ENCODE peak calls at places on chromosomes 3 and 15, in four cellular contexts. One of them, this sample, is unnamed.

GRCh38 chr15:41279535-41280283 is 48.6 kb downstream of the CHP1 start:
- DNase-seq in cardiac muscle cell: no peak
- DNase-seq in thyroid gland: no peak
- DNase-seq in right lobe of liver: no peak
- DNase-seq in this sample: no peak

GRCh38 chr15:67955256-67955655 is 98.9 kb upstream of the PIAS1 start:
- DNase-seq in right lobe of liver: no peak
- DNase-seq in thyroid gland: no peak
- DNase-seq in cardiac muscle cell: no peak
- DNase-seq in this sample: no peak

GRCh38 chr3:132464066-132464465 is 46.8 kb downstream of the DNAJC13 start:
- DNase-seq in right lobe of liver: no peak
- DNase-seq in thyroid gland: no peak
- DNase-seq in cardiac muscle cell: peak; percentile 33
- DNase-seq in this sample: no peak

GRCh38 chr15:97902140-97902780 is 58.2 kb upstream of the ARRDC4 start:
- DNase-seq in right lobe of liver: no peak
- DNase-seq in thyroid gland: peak; percentile 50
- DNase-seq in cardiac muscle cell: peak; percentile 15
- DNase-seq in this sample: no peak

GRCh38 chr3:172002512-172003078 is 36.8 kb upstream of the FNDC3B start:
- DNase-seq in thyroid gland: no peak
- DNase-seq in cardiac muscle cell: no peak
- DNase-seq in right lobe of liver: no peak
- DNase-seq in this sample: no peak

GRCh38 chr3:138916824-138917223 is 30.1 kb downstream of the FOXL2 start:
- DNase-seq in right lobe of liver: no peak
- DNase-seq in thyroid gland: peak; percentile 82
- DNase-seq in cardiac muscle cell: no peak
- DNase-seq in this sample: no peak

GRCh38 chr15:26438718-26439117 is 334.1 kb downstream of the GABRB3 start:
- DNase-seq in thyroid gland: no peak
- DNase-seq in right lobe of liver: no peak
- DNase-seq in cardiac muscle cell: no peak
- DNase-seq in this sample: no peak

GRCh38 chr15:28989239-28989830 is 103.6 kb downstream of the APBA2 start:
- DNase-seq in cardiac muscle cell: no peak
- DNase-seq in thyroid gland: no peak
- DNase-seq in right lobe of liver: no peak
- DNase-seq in this sample: peak; percentile 50

GRCh38 chr15:29670945-29671307 is 151.3 kb downstream of the TJP1 start:
- DNase-seq in cardiac muscle cell: peak; percentile 81
- DNase-seq in right lobe of liver: peak; percentile 80
- DNase-seq in thyroid gland: peak; percentile 44
- DNase-seq in this sample: peak; percentile 25

GRCh38 chr15:69395991-69396390 is 18.2 kb upstream of the KIF23 start:
- DNase-seq in thyroid gland: no peak
- DNase-seq in right lobe of liver: no peak
- DNase-seq in cardiac muscle cell: no peak
- DNase-seq in this sample: no peak

GRCh38 chr3:63911395-63911900 is 735 bp downstream of the SCAANT1 start:
- DNase-seq in thyroid gland: no peak
- DNase-seq in cardiac muscle cell: peak; percentile 4
- DNase-seq in right lobe of liver: no peak
- DNase-seq in this sample: no peak

GRCh38 chr3:30524357-30525040 is 81.9 kb upstream of the TGFBR2 start:
- DNase-seq in right lobe of liver: no peak
- DNase-seq in cardiac muscle cell: no peak
- DNase-seq in thyroid gland: no peak
- DNase-seq in this sample: no peak

GRCh38 chr3:32685604-32686185 is 707 bp downstream of the CNOT10 start:
- DNase-seq in thyroid gland: peak; percentile 3
- DNase-seq in right lobe of liver: no peak
- DNase-seq in cardiac muscle cell: peak; percentile 26
- DNase-seq in this sample: no peak

GRCh38 chr15:58458076-58458475 is 26.3 kb downstream of the LIPC start:
- DNase-seq in cardiac muscle cell: no peak
- DNase-seq in right lobe of liver: no peak
- DNase-seq in thyroid gland: no peak
- DNase-seq in this sample: no peak

GRCh38 chr15:39051931-39052705 is 487.5 kb upstream of the RASGRP1 start:
- DNase-seq in cardiac muscle cell: no peak
- DNase-seq in right lobe of liver: no peak
- DNase-seq in thyroid gland: no peak
- DNase-seq in this sample: no peak

GRCh38 chr3:31188112-31188511 is 293.7 kb upstream of the GADL1 start:
- DNase-seq in cardiac muscle cell: no peak
- DNase-seq in thyroid gland: no peak
- DNase-seq in right lobe of liver: no peak
- DNase-seq in this sample: no peak

GRCh38 chr3:187922704-187923393 is 177.6 kb upstream of the BCL6 start:
- DNase-seq in right lobe of liver: no peak
- DNase-seq in thyroid gland: no peak
- DNase-seq in cardiac muscle cell: peak; percentile 11
- DNase-seq in this sample: no peak

GRCh38 chr15:23497710-23498111 is 50.7 kb upstream of the GOLGA6L2 start:
- DNase-seq in right lobe of liver: no peak
- DNase-seq in cardiac muscle cell: peak; percentile 3
- DNase-seq in thyroid gland: no peak
- DNase-seq in this sample: no peak

GRCh38 chr3:30576946-30577345 is 29.5 kb upstream of the TGFBR2 start:
- DNase-seq in right lobe of liver: no peak
- DNase-seq in thyroid gland: no peak
- DNase-seq in cardiac muscle cell: peak; percentile 17
- DNase-seq in this sample: no peak

GRCh38 chr3:176848431-176849214 is 348.7 kb downstream of the TBL1XR1 start:
- DNase-seq in cardiac muscle cell: no peak
- DNase-seq in thyroid gland: no peak
- DNase-seq in right lobe of liver: no peak
- DNase-seq in this sample: no peak

GRCh38 chr15:57696146-57696545 is 10.4 kb upstream of the POLR2M start:
- DNase-seq in thyroid gland: no peak
- DNase-seq in cardiac muscle cell: no peak
- DNase-seq in right lobe of liver: no peak
- DNase-seq in this sample: no peak

GRCh38 chr15:67839358-67839928 is 402 bp downstream of the RNU6-1 start:
- DNase-seq in cardiac muscle cell: peak; percentile 58
- DNase-seq in right lobe of liver: no peak
- DNase-seq in thyroid gland: no peak
- DNase-seq in this sample: no peak

GRCh38 chr15:99347609-99348008 is 96.3 kb downstream of the LRRC28 start:
- DNase-seq in cardiac muscle cell: peak; percentile 4
- DNase-seq in thyroid gland: no peak
- DNase-seq in right lobe of liver: no peak
- DNase-seq in this sample: no peak

GRCh38 chr15:98737122-98737521 is 88.8 kb downstream of the IGF1R start:
- DNase-seq in thyroid gland: no peak
- DNase-seq in cardiac muscle cell: no peak
- DNase-seq in right lobe of liver: no peak
- DNase-seq in this sample: no peak

GRCh38 chr15:71237456-71238188 is 122.4 kb downstream of the THSD4 start:
- DNase-seq in thyroid gland: no peak
- DNase-seq in right lobe of liver: peak; percentile 65
- DNase-seq in cardiac muscle cell: peak; percentile 97
- DNase-seq in this sample: peak; percentile 35

GRCh38 chr15:85451099-85451700 is 70.8 kb downstream of the AKAP13 start:
- DNase-seq in right lobe of liver: no peak
- DNase-seq in thyroid gland: no peak
- DNase-seq in cardiac muscle cell: no peak
- DNase-seq in this sample: no peak

GRCh38 chr3:188788621-188789081 is 383.1 kb upstream of the TPRG1 start:
- DNase-seq in cardiac muscle cell: peak; percentile 93
- DNase-seq in right lobe of liver: no peak
- DNase-seq in thyroid gland: no peak
- DNase-seq in this sample: no peak

GRCh38 chr3:28322464-28322863 is 26.1 kb upstream of the ZCWPW2 start:
- DNase-seq in right lobe of liver: no peak
- DNase-seq in thyroid gland: no peak
- DNase-seq in cardiac muscle cell: peak; percentile 32
- DNase-seq in this sample: no peak

GRCh38 chr15:24877174-24877573 is 77.6 kb upstream of the SNRPN start:
- DNase-seq in cardiac muscle cell: no peak
- DNase-seq in thyroid gland: no peak
- DNase-seq in right lobe of liver: no peak
- DNase-seq in this sample: no peak

GRCh38 chr3:183489455-183490210 is 61.2 kb upstream of the MCF2L2 start:
- DNase-seq in thyroid gland: no peak
- DNase-seq in cardiac muscle cell: peak; percentile 23
- DNase-seq in right lobe of liver: no peak
- DNase-seq in this sample: no peak

GRCh38 chr3:173411288-173412064 is 13.9 kb downstream of the NLGN1 start:
- DNase-seq in cardiac muscle cell: peak; percentile 64
- DNase-seq in thyroid gland: no peak
- DNase-seq in right lobe of liver: no peak
- DNase-seq in this sample: peak; percentile 46

GRCh38 chr3:141104151-141104741 is 53.1 kb downstream of the SPSB4 start:
- DNase-seq in cardiac muscle cell: no peak
- DNase-seq in thyroid gland: no peak
- DNase-seq in right lobe of liver: no peak
- DNase-seq in this sample: no peak

GRCh38 chr3:54322354-54322753 is 200.0 kb downstream of the CACNA2D3 start:
- DNase-seq in cardiac muscle cell: no peak
- DNase-seq in right lobe of liver: peak; percentile 80
- DNase-seq in thyroid gland: no peak
- DNase-seq in this sample: no peak

GRCh38 chr15:96054606-96055005 is 275.9 kb upstream of the NR2F2 start:
- DNase-seq in thyroid gland: no peak
- DNase-seq in cardiac muscle cell: no peak
- DNase-seq in right lobe of liver: no peak
- DNase-seq in this sample: no peak

GRCh38 chr15:70095387-70096214 is 2.1 kb downstream of the TLE3 start:
- DNase-seq in cardiac muscle cell: peak; percentile 23
- DNase-seq in thyroid gland: peak; percentile 54
- DNase-seq in right lobe of liver: peak; percentile 68
- DNase-seq in this sample: peak; percentile 32

GRCh38 chr15:70281811-70282307 is 184.1 kb upstream of the TLE3 start:
- DNase-seq in cardiac muscle cell: peak; percentile 26
- DNase-seq in right lobe of liver: no peak
- DNase-seq in thyroid gland: no peak
- DNase-seq in this sample: no peak

GRCh38 chr3:183825380-183826161 is at the start of gene MAP6D1:
- DNase-seq in thyroid gland: peak; percentile 40
- DNase-seq in cardiac muscle cell: peak; percentile 43
- DNase-seq in right lobe of liver: no peak
- DNase-seq in this sample: peak; percentile 36

GRCh38 chr15:100733088-100733487 is 130.7 kb downstream of the ASB7 start:
- DNase-seq in right lobe of liver: no peak
- DNase-seq in cardiac muscle cell: peak; percentile 60
- DNase-seq in thyroid gland: no peak
- DNase-seq in this sample: no peak

GRCh38 chr15:77747175-77748077 is 114.7 kb upstream of the LINGO1 start:
- DNase-seq in thyroid gland: no peak
- DNase-seq in right lobe of liver: no peak
- DNase-seq in cardiac muscle cell: no peak
- DNase-seq in this sample: no peak

GRCh38 chr3:52801839-52802238 is 7.2 kb downstream of the ITIH3 start:
- DNase-seq in right lobe of liver: no peak
- DNase-seq in thyroid gland: no peak
- DNase-seq in cardiac muscle cell: peak; percentile 11
- DNase-seq in this sample: no peak

GRCh38 chr3:52798376-52798977 is 3.9 kb downstream of the ITIH3 start:
- DNase-seq in thyroid gland: no peak
- DNase-seq in right lobe of liver: no peak
- DNase-seq in cardiac muscle cell: peak; percentile 32
- DNase-seq in this sample: no peak

GRCh38 chr3:52800079-52800478 is 5.5 kb downstream of the ITIH3 start:
- DNase-seq in thyroid gland: no peak
- DNase-seq in cardiac muscle cell: peak; percentile 63
- DNase-seq in right lobe of liver: no peak
- DNase-seq in this sample: no peak

GRCh38 chr3:52796411-52796810 is 1.8 kb downstream of the ITIH3 start:
- DNase-seq in thyroid gland: no peak
- DNase-seq in right lobe of liver: no peak
- DNase-seq in cardiac muscle cell: no peak
- DNase-seq in this sample: no peak

GRCh38 chr3:52798978-52799476 is 4.4 kb downstream of the ITIH3 start:
- DNase-seq in cardiac muscle cell: peak; percentile 9
- DNase-seq in right lobe of liver: no peak
- DNase-seq in thyroid gland: no peak
- DNase-seq in this sample: peak; percentile 32
- TF ChIP-seq CTCF in cardiac muscle cell: peak; percentile 39
- TF ChIP-seq CTCF in right lobe of liver: peak; percentile 47
- TF ChIP-seq CTCF in thyroid gland: peak; percentile 16
- TF ChIP-seq CTCF in this sample: peak; percentile 13

DNA sequence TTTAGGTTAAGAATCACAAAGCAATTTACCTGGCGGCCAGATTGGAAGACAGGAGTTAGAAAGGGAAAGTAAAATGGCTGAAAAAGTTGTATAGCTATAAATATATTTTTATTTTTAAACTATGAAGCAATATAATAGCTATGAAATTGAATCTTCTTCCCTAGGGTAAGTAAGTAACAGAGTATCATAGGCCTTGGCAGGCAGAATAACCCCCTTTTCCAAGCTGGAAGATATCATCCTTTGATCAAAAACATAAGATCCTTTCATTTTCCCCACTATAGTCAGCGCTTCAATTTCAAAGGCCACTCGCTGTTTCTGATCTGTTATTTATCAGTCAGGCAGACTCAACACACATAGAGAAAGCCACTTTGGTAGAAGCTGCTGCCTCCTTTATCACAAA is 74.1 kb upstream of the UBE2E2 start:
- DNase-seq in right lobe of liver: no peak
- DNase-seq in thyroid gland: no peak
- DNase-seq in cardiac muscle cell: peak; percentile 15
- DNase-seq in this sample: no peak
- H3K4me3 ChIP-seq in right lobe of liver: no peak overlapping the region
- H3K4me3 ChIP-seq in thyroid gland: no peak overlapping the region
- H3K4me3 ChIP-seq in cardiac muscle cell: no peak overlapping the region
- H3K4me3 ChIP-seq in this sample: no peak overlapping the region

DNA sequence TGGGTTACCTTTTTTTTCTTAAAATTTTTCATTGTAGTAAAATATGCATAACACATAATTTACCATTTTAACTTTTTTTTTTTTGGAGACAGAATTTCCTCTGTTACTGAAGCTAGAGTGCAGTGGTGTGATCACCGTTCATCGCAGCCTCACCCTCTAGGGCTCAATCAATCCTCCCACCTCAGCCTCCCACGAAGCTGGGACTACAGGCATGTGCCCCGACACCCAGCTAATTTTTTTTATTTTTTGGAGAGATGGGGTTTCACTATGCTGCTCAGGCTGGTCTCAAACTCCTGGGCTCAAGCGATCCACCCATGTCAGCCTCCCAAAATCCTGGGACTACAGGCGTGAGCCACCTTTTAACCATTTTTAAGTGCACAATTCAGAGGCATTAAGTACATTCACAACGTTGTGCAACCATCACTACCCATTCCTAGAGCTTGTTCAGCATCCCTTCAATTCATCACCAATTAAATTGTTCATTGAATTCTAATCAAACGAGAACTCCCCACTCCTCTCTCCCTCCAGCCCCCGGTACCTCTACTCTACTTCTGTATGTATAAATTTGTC is 44.6 kb downstream of the BHLHE40 start:
- DNase-seq in cardiac muscle cell: no peak
- DNase-seq in right lobe of liver: no peak
- DNase-seq in thyroid gland: no peak
- DNase-seq in this sample: no peak
- H3K27me3 ChIP-seq in cardiac muscle cell: peaks cover 22% of the 10 kb centered on the region
- H3K27me3 ChIP-seq in right lobe of liver: no peaks in the 10 kb centered on the region
- H3K27me3 ChIP-seq in thyroid gland: no peaks in the 10 kb centered on the region
- H3K27me3 ChIP-seq in this sample: no peaks in the 10 kb centered on the region

GRCh38 chr3:193714523-193715137 is 121.6 kb downstream of the OPA1 start:
- DNase-seq in cardiac muscle cell: no peak
- DNase-seq in thyroid gland: no peak
- DNase-seq in right lobe of liver: no peak
- DNase-seq in this sample: no peak
- TF ChIP-seq CTCF in cardiac muscle cell: no peak
- TF ChIP-seq CTCF in thyroid gland: no peak
- TF ChIP-seq CTCF in right lobe of liver: no peak
- TF ChIP-seq CTCF in this sample: no peak

This sample was measured in testis.